ENCODE peak calls at places on chromosomes 11 and 22, in seven cellular contexts. One of them, this sample, is unnamed.

GRCh38 chr11:114447892-114448291 is 8.6 kb downstream of the REXO2 start:
- DNase-seq in endothelial cell: no peak
- DNase-seq in lower leg skin: no peak
- DNase-seq in tibial nerve: no peak
- DNase-seq in GM20000: no peak
- DNase-seq in natural killer cell: no peak
- DNase-seq in MCF 10A: no peak
- DNase-seq in this sample: no peak

GRCh38 chr11:27864046-27865025 is 164.1 kb upstream of the BDNF start:
- DNase-seq in lower leg skin: no peak
- DNase-seq in GM20000: no peak
- DNase-seq in natural killer cell: no peak
- DNase-seq in tibial nerve: no peak
- DNase-seq in endothelial cell: no peak
- DNase-seq in MCF 10A: no peak
- DNase-seq in this sample: no peak

GRCh38 chr11:29333993-29334780 is 682.6 kb downstream of the KCNA4 start:
- DNase-seq in natural killer cell: no peak
- DNase-seq in endothelial cell: no peak
- DNase-seq in GM20000: peak
- DNase-seq in tibial nerve: no peak
- DNase-seq in MCF 10A: peak
- DNase-seq in lower leg skin: no peak
- DNase-seq in this sample: no peak

GRCh38 chr11:27934830-27935145 is 173.2 kb downstream of the KIF18A start:
- DNase-seq in natural killer cell: no peak
- DNase-seq in endothelial cell: no peak
- DNase-seq in GM20000: no peak
- DNase-seq in tibial nerve: no peak
- DNase-seq in lower leg skin: no peak
- DNase-seq in MCF 10A: peak
- DNase-seq in this sample: no peak

GRCh38 chr11:8988329-8989234 is 15.2 kb downstream of the NRIP3 start:
- DNase-seq in lower leg skin: no peak
- DNase-seq in MCF 10A: no peak
- DNase-seq in tibial nerve: no peak
- DNase-seq in natural killer cell: no peak
- DNase-seq in GM20000: no peak
- DNase-seq in endothelial cell: no peak
- DNase-seq in this sample: no peak

GRCh38 chr11:45590743-45591142 is 74.7 kb downstream of the CHST1 start:
- DNase-seq in lower leg skin: no peak
- DNase-seq in endothelial cell: no peak
- DNase-seq in natural killer cell: no peak
- DNase-seq in MCF 10A: peak
- DNase-seq in tibial nerve: no peak
- DNase-seq in GM20000: no peak
- DNase-seq in this sample: no peak

GRCh38 chr11:117932987-117933386 is 3.8 kb upstream of the TMPRSS13 start:
- DNase-seq in GM20000: no peak
- DNase-seq in natural killer cell: no peak
- DNase-seq in lower leg skin: no peak
- DNase-seq in MCF 10A: no peak
- DNase-seq in endothelial cell: no peak
- DNase-seq in tibial nerve: no peak
- DNase-seq in this sample: no peak

GRCh38 chr11:6251120-6251733 is 8.4 kb upstream of the CCKBR start:
- DNase-seq in endothelial cell: peak
- DNase-seq in lower leg skin: no peak
- DNase-seq in GM20000: peak
- DNase-seq in natural killer cell: no peak
- DNase-seq in tibial nerve: peak
- DNase-seq in MCF 10A: peak
- DNase-seq in this sample: no peak

GRCh38 chr11:94769897-94770296 is 1.7 kb downstream of the AMOTL1 start:
- DNase-seq in natural killer cell: no peak
- DNase-seq in lower leg skin: no peak
- DNase-seq in tibial nerve: no peak
- DNase-seq in endothelial cell: no peak
- DNase-seq in MCF 10A: no peak
- DNase-seq in GM20000: no peak
- DNase-seq in this sample: no peak

GRCh38 chr11:99068832-99069231 is 48.1 kb downstream of the CNTN5 start:
- DNase-seq in tibial nerve: no peak
- DNase-seq in GM20000: no peak
- DNase-seq in MCF 10A: peak
- DNase-seq in endothelial cell: no peak
- DNase-seq in natural killer cell: no peak
- DNase-seq in lower leg skin: no peak
- DNase-seq in this sample: no peak

GRCh38 chr22:36756746-36757607 is 18.9 kb downstream of the IFT27 start:
- DNase-seq in tibial nerve: no peak
- DNase-seq in natural killer cell: no peak
- DNase-seq in endothelial cell: no peak
- DNase-seq in GM20000: no peak
- DNase-seq in MCF 10A: no peak
- DNase-seq in lower leg skin: no peak
- DNase-seq in this sample: no peak

GRCh38 chr11:73795925-73796632 is 8.4 kb downstream of the MRPL48 start:
- DNase-seq in lower leg skin: no peak
- DNase-seq in GM20000: no peak
- DNase-seq in endothelial cell: no peak
- DNase-seq in tibial nerve: no peak
- DNase-seq in MCF 10A: no peak
- DNase-seq in natural killer cell: no peak
- DNase-seq in this sample: no peak

GRCh38 chr11:79264284-79264683 is 176.5 kb downstream of the TENM4 start:
- DNase-seq in endothelial cell: no peak
- DNase-seq in MCF 10A: no peak
- DNase-seq in lower leg skin: no peak
- DNase-seq in tibial nerve: no peak
- DNase-seq in GM20000: no peak
- DNase-seq in natural killer cell: no peak
- DNase-seq in this sample: no peak

GRCh38 chr11:64419257-64419790 is 60.4 kb downstream of the RPS6KA4 start:
- DNase-seq in endothelial cell: no peak
- DNase-seq in tibial nerve: no peak
- DNase-seq in GM20000: no peak
- DNase-seq in natural killer cell: no peak
- DNase-seq in MCF 10A: no peak
- DNase-seq in lower leg skin: no peak
- DNase-seq in this sample: no peak

GRCh38 chr11:133425992-133426391 is 106.3 kb downstream of the OPCML start:
- DNase-seq in tibial nerve: no peak
- DNase-seq in GM20000: no peak
- DNase-seq in natural killer cell: no peak
- DNase-seq in MCF 10A: no peak
- DNase-seq in endothelial cell: no peak
- DNase-seq in lower leg skin: no peak
- DNase-seq in this sample: no peak

GRCh38 chr11:5237384-5237783 is 3.1 kb upstream of the HBD start:
- DNase-seq in endothelial cell: no peak
- DNase-seq in MCF 10A: no peak
- DNase-seq in tibial nerve: no peak
- DNase-seq in lower leg skin: no peak
- DNase-seq in GM20000: no peak
- DNase-seq in natural killer cell: no peak
- DNase-seq in this sample: no peak

GRCh38 chr11:94563176-94563847 is 3.9 kb upstream of the PIWIL4 start:
- DNase-seq in lower leg skin: no peak
- DNase-seq in natural killer cell: no peak
- DNase-seq in GM20000: no peak
- DNase-seq in endothelial cell: no peak
- DNase-seq in tibial nerve: no peak
- DNase-seq in MCF 10A: peak
- DNase-seq in this sample: no peak

GRCh38 chr11:4699697-4700435 is 2.2 kb upstream of the OR51E2 start:
- DNase-seq in lower leg skin: no peak
- DNase-seq in natural killer cell: no peak
- DNase-seq in tibial nerve: no peak
- DNase-seq in GM20000: peak
- DNase-seq in endothelial cell: no peak
- DNase-seq in MCF 10A: no peak
- DNase-seq in this sample: no peak

GRCh38 chr11:113673566-113674396 is 32.3 kb downstream of the TMPRSS5 start:
- DNase-seq in MCF 10A: peak
- DNase-seq in endothelial cell: no peak
- DNase-seq in lower leg skin: no peak
- DNase-seq in GM20000: no peak
- DNase-seq in natural killer cell: no peak
- DNase-seq in tibial nerve: no peak
- DNase-seq in this sample: no peak

GRCh38 chr22:26906464-26906863 is 249.1 kb downstream of the MIAT start:
- DNase-seq in endothelial cell: no peak
- DNase-seq in MCF 10A: no peak
- DNase-seq in natural killer cell: no peak
- DNase-seq in lower leg skin: no peak
- DNase-seq in tibial nerve: no peak
- DNase-seq in GM20000: no peak
- DNase-seq in this sample: no peak

GRCh38 chr11:130023204-130023603 is 20.6 kb upstream of the PRDM10 start:
- DNase-seq in natural killer cell: no peak
- DNase-seq in MCF 10A: peak
- DNase-seq in endothelial cell: no peak
- DNase-seq in GM20000: peak
- DNase-seq in tibial nerve: no peak
- DNase-seq in lower leg skin: no peak
- DNase-seq in this sample: no peak

GRCh38 chr11:128506999-128507591 is 80.3 kb downstream of the ETS1 start:
- DNase-seq in lower leg skin: peak
- DNase-seq in tibial nerve: peak
- DNase-seq in natural killer cell: no peak
- DNase-seq in GM20000: no peak
- DNase-seq in MCF 10A: peak
- DNase-seq in endothelial cell: no peak
- DNase-seq in this sample: no peak

GRCh38 chr22:31248138-31248745 is 36.1 kb downstream of the LIMK2 start:
- DNase-seq in endothelial cell: peak
- DNase-seq in lower leg skin: peak
- DNase-seq in MCF 10A: peak
- DNase-seq in natural killer cell: no peak
- DNase-seq in tibial nerve: peak
- DNase-seq in GM20000: peak
- DNase-seq in this sample: no peak

GRCh38 chr11:35163707-35164496 is 24.9 kb downstream of the CD44 start:
- DNase-seq in MCF 10A: peak
- DNase-seq in endothelial cell: no peak
- DNase-seq in GM20000: peak
- DNase-seq in natural killer cell: no peak
- DNase-seq in lower leg skin: no peak
- DNase-seq in tibial nerve: no peak
- DNase-seq in this sample: no peak

GRCh38 chr22:50192825-50193204 is 7.1 kb downstream of the TRABD start:
- DNase-seq in lower leg skin: no peak
- DNase-seq in MCF 10A: no peak
- DNase-seq in endothelial cell: no peak
- DNase-seq in GM20000: peak
- DNase-seq in tibial nerve: no peak
- DNase-seq in natural killer cell: no peak
- DNase-seq in this sample: no peak

DNA sequence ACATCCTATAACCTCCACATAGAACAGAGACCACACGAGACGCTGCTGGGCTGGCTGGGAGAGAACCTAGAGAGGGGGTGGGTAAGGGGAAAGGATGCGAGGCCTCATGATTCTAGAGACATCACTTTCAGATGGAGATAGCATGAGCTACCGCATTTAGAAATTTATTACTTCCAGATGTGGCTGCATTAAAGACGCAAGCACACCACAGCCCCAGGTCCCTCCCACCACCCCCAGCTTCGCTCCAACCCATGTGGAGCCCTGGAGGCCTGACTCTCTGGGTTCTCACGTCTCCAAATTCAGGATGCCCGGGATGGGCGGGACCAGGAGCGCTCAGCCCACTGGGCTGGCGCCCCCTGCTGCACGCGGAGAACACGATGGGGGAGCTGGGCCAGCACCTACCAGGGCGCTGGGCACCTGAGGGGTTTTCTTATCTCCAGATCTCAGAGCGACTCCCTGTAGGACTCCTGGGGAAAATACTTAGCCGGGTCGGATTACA is 13.6 kb downstream of the MRPL21 start:
- DNase-seq in lower leg skin: no peak
- DNase-seq in MCF 10A: no peak
- DNase-seq in endothelial cell: peak
- DNase-seq in GM20000: no peak
- DNase-seq in natural killer cell: no peak
- DNase-seq in tibial nerve: peak
- DNase-seq in this sample: no peak
- TF ChIP-seq CTCF in lower leg skin: no peak
- TF ChIP-seq CTCF in MCF 10A: peak
- TF ChIP-seq CTCF in endothelial cell: peak
- TF ChIP-seq CTCF in GM20000: no peak
- TF ChIP-seq CTCF in natural killer cell: no peak
- TF ChIP-seq CTCF in tibial nerve: peak
- TF ChIP-seq CTCF in this sample: peak

GRCh38 chr11:86214710-86215109 is 29.8 kb upstream of the EED start:
- DNase-seq in endothelial cell: no peak
- DNase-seq in natural killer cell: no peak
- DNase-seq in MCF 10A: no peak
- DNase-seq in lower leg skin: no peak
- DNase-seq in GM20000: peak
- DNase-seq in tibial nerve: no peak
- DNase-seq in this sample: no peak
- TF ChIP-seq CTCF in endothelial cell: no peak
- TF ChIP-seq CTCF in natural killer cell: no peak
- TF ChIP-seq CTCF in MCF 10A: no peak
- TF ChIP-seq CTCF in lower leg skin: no peak
- TF ChIP-seq CTCF in GM20000: no peak
- TF ChIP-seq CTCF in tibial nerve: no peak
- TF ChIP-seq CTCF in this sample: no peak

DNA sequence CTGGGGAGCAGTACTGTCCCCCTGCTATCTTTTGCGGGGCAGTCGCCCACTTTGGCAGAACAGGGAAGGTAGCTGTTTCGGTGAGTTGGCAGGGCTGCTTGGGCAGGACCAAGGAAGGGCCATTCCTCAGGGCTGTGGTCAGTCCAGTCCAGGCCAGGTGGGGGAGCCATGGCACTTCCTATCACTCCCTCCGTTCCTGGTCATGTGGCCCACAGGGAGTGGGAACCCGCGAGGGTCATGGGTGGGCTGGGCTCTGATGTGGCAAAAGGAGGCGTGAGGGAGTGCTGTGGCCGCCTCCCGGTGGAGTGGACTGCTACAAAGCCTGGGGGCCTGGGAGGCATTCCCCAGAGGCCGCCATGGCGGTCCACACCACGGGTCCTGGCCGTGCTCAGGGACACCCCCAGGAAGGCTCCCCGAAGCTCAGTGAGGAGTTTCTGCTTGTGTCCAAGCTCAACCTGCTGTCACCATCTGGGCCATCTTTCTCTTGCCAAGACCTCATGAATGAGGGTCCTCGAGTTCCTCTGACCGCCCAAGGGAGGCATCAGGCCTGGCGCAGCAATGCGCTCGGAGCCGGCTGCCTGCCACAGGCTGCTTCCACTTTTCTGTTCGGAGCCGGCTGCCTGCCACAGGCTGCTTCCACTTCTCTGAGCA is 11.9 kb downstream of the CHID1 start:
- DNase-seq in MCF 10A: no peak
- DNase-seq in lower leg skin: no peak
- DNase-seq in natural killer cell: no peak
- DNase-seq in tibial nerve: no peak
- DNase-seq in GM20000: no peak
- DNase-seq in endothelial cell: peak
- DNase-seq in this sample: no peak
- TF ChIP-seq CTCF in MCF 10A: no peak
- TF ChIP-seq CTCF in lower leg skin: no peak
- TF ChIP-seq CTCF in natural killer cell: no peak
- TF ChIP-seq CTCF in tibial nerve: no peak
- TF ChIP-seq CTCF in GM20000: no peak
- TF ChIP-seq CTCF in endothelial cell: no peak
- TF ChIP-seq CTCF in this sample: peak

GRCh38 chr11:47233989-47234668 is 14.5 kb downstream of the ACP2 start:
- DNase-seq in natural killer cell: no peak
- DNase-seq in tibial nerve: no peak
- DNase-seq in GM20000: no peak
- DNase-seq in MCF 10A: peak
- DNase-seq in lower leg skin: no peak
- DNase-seq in endothelial cell: peak
- DNase-seq in this sample: no peak
- TF ChIP-seq CTCF in natural killer cell: no peak
- TF ChIP-seq CTCF in tibial nerve: no peak
- TF ChIP-seq CTCF in GM20000: no peak
- TF ChIP-seq CTCF in MCF 10A: no peak
- TF ChIP-seq CTCF in lower leg skin: no peak
- TF ChIP-seq CTCF in endothelial cell: no peak
- TF ChIP-seq CTCF in this sample: peak